ENCODE peak calls at places on chromosomes 2 and 18, in seven cellular contexts. S is tibial artery; F is stimulated activated CD4-positive, alpha-beta T cell treated with anti-CD3 and anti-CD28 coated beads, Interleukin-4, amount 100 ng/mL, for 48 hours; A is neural crest cell; Y is LHCN-M2; T is sigmoid colon; Z is B cell. M is an unnamed sample.
A peak's percentile ranks its signal among the peaks of the same experiment; 100 is the strongest.

GRCh38 chr18:80033181-80034067 is 810 bp upstream of the RBFA start:
- DNase-seq in S (peak; percentile 45), F (no peak), A (peak; percentile 55), Y (peak; percentile 26), T (peak; percentile 79), Z (peak; percentile 87), M (no peak)

GRCh38 chr18:5582849-5583667 is 39.3 kb upstream of the EPB41L3 start:
- DNase-seq in S (peak; percentile 28), F (no peak), A (no peak), Y (no peak), T (no peak), Z (no peak), M (no peak)

GRCh38 chr18:76971149-76971548 is 148.8 kb downstream of the ZNF236 start:
- DNase-seq in S (no peak), F (no peak), A (no peak), Y (no peak), T (no peak), Z (peak; percentile 32), M (no peak)

GRCh38 chr2:173090291-173090877 is 14.7 kb downstream of the MAP3K20 start:
- DNase-seq in S (no peak), F (no peak), A (no peak), Y (no peak), T (no peak), Z (no peak), M (no peak)

GRCh38 chr2:219073413-219074129 is 12.8 kb upstream of the IHH start:
- DNase-seq in S (no peak), F (no peak), A (peak; percentile 35), Y (peak; percentile 60), T (no peak), Z (no peak), M (peak; percentile 70)

GRCh38 chr18:79394438-79395307 is 1.1 kb upstream of the NFATC1 start:
- DNase-seq in S (peak; percentile 60), F (peak; percentile 67), A (no peak), Y (no peak), T (peak; percentile 88), Z (peak; percentile 62), M (peak; percentile 66)

GRCh38 chr2:134460583-134460998 is 206.7 kb downstream of the MGAT5 start:
- DNase-seq in S (no peak), F (peak; percentile 15), A (peak; percentile 36), Y (peak; percentile 36), T (no peak), Z (peak; percentile 57), M (peak; percentile 83)

GRCh38 chr2:238848566-238848940 is 668 bp downstream of the TWIST2 start:
- DNase-seq in S (no peak), F (no peak), A (no peak), Y (no peak), T (no peak), Z (no peak), M (no peak)

GRCh38 chr2:157329524-157329923 is 3.9 kb upstream of the ERMN start:
- DNase-seq in S (no peak), F (no peak), A (no peak), Y (no peak), T (no peak), Z (no peak), M (no peak)

GRCh38 chr2:47569658-47570398 is 166.9 kb downstream of the MSH2 start:
- DNase-seq in S (no peak), F (peak; percentile 18), A (peak; percentile 5), Y (no peak), T (no peak), Z (no peak), M (peak; percentile 66)

GRCh38 chr2:125745514-125745913 is 910.4 kb upstream of the GYPC start:
- DNase-seq in S (no peak), F (no peak), A (peak; percentile 41), Y (no peak), T (no peak), Z (no peak), M (no peak)

GRCh38 chr2:197198890-197199289 is 111.7 kb downstream of the ANKRD44 start:
- DNase-seq in S (peak; percentile 47), F (peak; percentile 63), A (no peak), Y (no peak), T (no peak), Z (peak; percentile 91), M (peak; percentile 72)

GRCh38 chr2:172230301-172230700 is 127.6 kb upstream of the DLX2 start:
- DNase-seq in S (no peak), F (no peak), A (no peak), Y (no peak), T (no peak), Z (no peak), M (no peak)

GRCh38 chr2:22817197-22817596 is 567.8 kb upstream of the KLHL29 start:
- DNase-seq in S (no peak), F (no peak), A (no peak), Y (no peak), T (no peak), Z (no peak), M (no peak)

GRCh38 chr2:128623776-128624424 is 305.2 kb upstream of the HS6ST1 start:
- DNase-seq in S (no peak), F (no peak), A (no peak), Y (peak; percentile 10), T (no peak), Z (no peak), M (peak; percentile 80)

GRCh38 chr2:65057391-65058052 is 1.3 kb downstream of the CEP68 start:
- DNase-seq in S (no peak), F (no peak), A (no peak), Y (peak; percentile 59), T (no peak), Z (no peak), M (peak; percentile 71)